ENCODE peak calls at places on chromosomes 12 and 14, in seven cellular contexts. F, Y, E, K, V, N and G are unnamed samples.

GRCh38 chr12:69396041-69396440 is 36.5 kb downstream of the YEATS4 start:
- DNase-seq in V (no peak), Y (no peak), F (no peak), E (no peak), N (no peak), K (no peak), G (no peak)

GRCh38 chr12:21690704-21691368 is 33.2 kb upstream of the LDHB start:
- DNase-seq in Y (no peak), N (no peak), E (no peak), F (no peak), V (no peak), K (no peak), G (no peak)

GRCh38 chr12:94183702-94184379 is 35.5 kb downstream of the PLXNC1 start:
- DNase-seq in K (no peak), V (no peak), N (no peak), Y (no peak), F (no peak), E (peak; percentile 97), G (no peak)

GRCh38 chr12:19994970-19995369 is 373.4 kb upstream of the PDE3A start:
- DNase-seq in F (no peak), E (no peak), Y (no peak), K (no peak), V (no peak), N (no peak), G (no peak)

GRCh38 chr12:102755271-102755670 is 161.8 kb downstream of the PAH start:
- DNase-seq in K (no peak), F (no peak), Y (no peak), N (no peak), V (no peak), E (no peak), G (no peak)

GRCh38 chr12:106305376-106305775 is 2.8 kb downstream of the TCP11L2 start:
- DNase-seq in N (no peak), F (no peak), Y (no peak), E (no peak), V (no peak), K (no peak), G (no peak)

GRCh38 chr14:76844223-76844622 is 18.0 kb downstream of the LRRC74A start:
- DNase-seq in F (peak; percentile 23), E (no peak), V (no peak), N (no peak), Y (no peak), K (peak; percentile 47), G (no peak)

GRCh38 chr14:64209428-64210165 is 84.6 kb downstream of the ESR2 start:
- DNase-seq in F (no peak), E (no peak), K (no peak), Y (no peak), V (peak; percentile 48), N (no peak), G (no peak)

GRCh38 chr12:87995581-87996178 is 33.5 kb downstream of the C12orf50 start:
- DNase-seq in V (no peak), Y (peak; percentile 41), E (peak; percentile 46), N (peak; percentile 49), F (peak; percentile 70), K (peak; percentile 77), G (peak; percentile 88)

GRCh38 chr12:93050748-93051081 is 121.6 kb upstream of the EEA1 start:
- DNase-seq in V (no peak), F (no peak), E (no peak), Y (no peak), K (no peak), N (no peak), G (no peak)

GRCh38 chr12:71353607-71354006 is 86.0 kb upstream of the LGR5 start:
- DNase-seq in V (no peak), K (no peak), F (no peak), N (no peak), E (no peak), Y (no peak), G (no peak)

GRCh38 chr12:104201238-104202001 is 14.2 kb upstream of the TXNRD1 start:
- DNase-seq in E (peak; percentile 55), F (peak; percentile 71), N (peak; percentile 67), V (peak; percentile 35), Y (no peak), K (peak; percentile 60), G (peak; percentile 86)

GRCh38 chr12:65649126-65649525 is 175.2 kb upstream of the HMGA2 start:
- DNase-seq in K (peak; percentile 98), F (no peak), N (no peak), V (no peak), Y (no peak), E (no peak), G (no peak)

GRCh38 chr14:35346738-35347322 is 54.6 kb downstream of the PSMA6 start:
- DNase-seq in V (no peak), F (no peak), E (no peak), K (no peak), Y (no peak), N (no peak), G (no peak)

GRCh38 chr14:21016791-21017190 is 8.1 kb downstream of the NDRG2 start:
- DNase-seq in N (no peak), F (no peak), V (no peak), Y (no peak), K (no peak), E (no peak), G (no peak)

GRCh38 chr14:81458352-81458751 is 58.2 kb upstream of the STON2 start:
- DNase-seq in V (no peak), N (no peak), K (no peak), E (no peak), Y (no peak), F (no peak), G (no peak)

GRCh38 chr12:56221233-56221756 is 427 bp downstream of the RNF41 start:
- DNase-seq in N (peak; percentile 72), E (no peak), K (no peak), V (no peak), F (peak; percentile 27), Y (no peak), G (peak; percentile 81)

GRCh38 chr12:51421266-51421884 is 3.3 kb upstream of the SLC4A8 start:
- DNase-seq in Y (peak; percentile 15), K (peak; percentile 59), E (peak; percentile 48), F (peak; percentile 76), V (no peak), N (peak; percentile 68), G (peak; percentile 87)

GRCh38 chr12:8665729-8666128 is 3.1 kb upstream of the MFAP5 start:
- DNase-seq in Y (no peak), N (no peak), F (no peak), E (no peak), K (no peak), V (no peak), G (no peak)

GRCh38 chr12:67211494-67211893 is 57.7 kb upstream of the CAND1 start:
- DNase-seq in E (no peak), K (no peak), N (no peak), Y (no peak), V (no peak), F (no peak), G (no peak)

GRCh38 chr12:68237523-68238070 is 12.0 kb upstream of the IL26 start:
- DNase-seq in N (no peak), K (no peak), Y (no peak), F (no peak), V (no peak), E (no peak), G (no peak)

GRCh38 chr12:68235576-68235975 is 10.0 kb upstream of the IL26 start:
- DNase-seq in F (no peak), E (no peak), K (no peak), Y (no peak), N (no peak), V (no peak), G (no peak)

GRCh38 chr12:68237068-68237467 is 11.5 kb upstream of the IL26 start:
- DNase-seq in N (no peak), K (no peak), V (no peak), F (no peak), Y (no peak), E (no peak), G (no peak)

GRCh38 chr12:68234140-68234539 is 8.5 kb upstream of the IL26 start:
- DNase-seq in F (no peak), Y (no peak), E (no peak), N (no peak), K (no peak), V (no peak), G (no peak)

DNA sequence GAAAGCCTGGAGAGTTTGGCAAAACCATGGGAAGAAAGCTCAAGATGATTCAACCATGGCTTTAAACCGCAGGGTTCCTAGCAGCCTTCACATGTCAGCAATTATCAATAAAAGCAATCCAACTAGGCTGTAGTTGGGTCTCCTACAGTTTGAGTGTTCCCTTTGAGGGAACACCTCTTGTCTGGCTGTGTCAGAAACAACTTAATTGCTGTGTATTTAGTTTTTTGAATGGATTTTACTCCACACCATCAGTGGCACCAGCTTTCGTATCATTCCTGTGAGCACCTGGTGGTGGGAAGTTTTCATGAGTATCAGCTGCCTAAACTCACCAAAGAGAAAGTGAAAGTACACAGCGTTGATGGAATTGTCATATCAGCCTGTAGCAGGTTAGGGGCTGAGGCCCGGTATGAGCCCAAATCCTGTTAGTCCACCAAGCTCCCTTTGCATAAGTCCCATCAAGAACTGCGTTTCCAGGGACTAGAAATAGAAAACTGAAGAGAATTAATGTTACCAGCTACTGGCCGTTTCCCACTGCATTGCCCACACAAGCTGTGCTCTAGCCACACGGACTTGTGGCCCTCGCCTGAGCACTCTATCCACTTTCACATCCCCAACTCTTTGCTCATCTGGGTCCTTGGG is 10.9 kb upstream of the IL26 start:
- DNase-seq in N (no peak), V (peak; percentile 40), E (peak; percentile 27), F (peak; percentile 59), Y (no peak), K (no peak), G (peak; percentile 54)
- TF ChIP-seq JUND in N (no peak), V (no peak), E (no peak), F (peak; percentile 42), Y (no peak), K (no peak), G (no peak)

GRCh38 chr12:52506858-52507715 is 13.1 kb downstream of the KRT5 start:
- DNase-seq in Y (no peak), V (no peak), N (peak; percentile 49), E (peak; percentile 17), K (no peak), F (peak; percentile 20), G (peak; percentile 65)
- TF ChIP-seq JUND in Y (no peak), V (no peak), N (no peak), E (no peak), K (no peak), F (no peak), G (no peak)

DNA sequence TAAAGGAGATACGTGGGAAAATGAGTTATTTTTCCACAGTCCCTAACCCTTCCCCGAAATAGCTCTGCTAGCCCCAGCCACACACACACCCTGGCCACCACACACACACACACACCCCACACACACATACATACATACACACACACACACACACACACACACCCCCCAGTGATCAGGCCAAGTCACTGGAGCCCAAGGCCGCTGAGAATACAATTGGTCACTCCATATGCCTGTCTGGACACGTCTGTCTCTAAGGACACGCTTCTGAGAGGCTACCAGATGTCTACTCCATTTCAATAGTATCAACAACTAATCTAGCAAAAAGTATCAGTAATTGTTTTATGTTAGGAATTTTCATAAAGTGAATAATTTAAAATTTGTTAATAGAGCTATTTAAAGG is 13.0 kb upstream of the DIABLO start:
- DNase-seq in F (no peak), Y (no peak), N (no peak), K (no peak), V (no peak), E (no peak), G (no peak)
- TF ChIP-seq JUND in F (no peak), Y (no peak), N (no peak), K (no peak), V (no peak), E (no peak), G (no peak)

DNA sequence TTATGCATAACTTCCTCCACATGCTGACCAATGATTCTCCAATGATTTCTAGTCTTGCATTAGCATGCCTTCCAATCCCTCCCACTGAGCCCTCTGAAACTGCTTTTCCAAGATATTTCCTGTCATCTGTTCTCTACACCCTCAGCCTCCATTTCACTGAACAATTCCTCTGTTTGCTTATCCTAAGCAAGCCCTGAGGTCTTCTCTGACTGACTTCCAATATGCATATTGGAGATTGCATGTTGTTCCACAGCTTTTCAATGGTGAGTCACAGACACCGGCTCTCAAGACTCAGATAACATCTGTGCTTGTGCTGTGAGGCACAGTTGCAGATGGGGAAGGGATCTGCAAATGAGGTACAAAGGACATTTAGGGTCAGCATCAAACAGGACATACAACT is 141.0 kb downstream of the SLC16A7 start:
- DNase-seq in K (no peak), F (no peak), V (no peak), N (no peak), Y (no peak), E (no peak), G (no peak)
- TF ChIP-seq JUND in K (no peak), F (no peak), V (no peak), N (no peak), Y (no peak), E (no peak), G (no peak)